ENCODE peak calls at places on chromosomes 11 and 22, in nine cellular contexts. U is activated T-cell treated with anti-CD3 and anti-CD28 coated beads, Interleukin-2, amount 50 U/mL, for 4 hours; N is MM.1S; I is non-pigmented ciliary epithelial cell; Y is AG04449; Z is RWPE1; O is activated naive CD8-positive, alpha-beta T cell treated with anti-CD3 and anti-CD28 coated beads, Interleukin-2, amount 50 U/mL, for 24 hours; B is H4; D is T-helper 2 cell. H is an unnamed sample.

GRCh38 chr11:11782532-11783110 is 59.2 kb upstream of the USP47 start:
- DNase-seq in U (no peak), N (no peak), I (no peak), Y (no peak), Z (no peak), O (no peak), B (no peak), D (no peak), H (no peak)

GRCh38 chr11:69475866-69476714 is 5.4 kb upstream of the LINC01488 start:
- DNase-seq in U (no peak), N (no peak), I (no peak), Y (no peak), Z (no peak), O (no peak), B (no peak), D (no peak), H (no peak)

GRCh38 chr11:86477495-86478155 is 102.9 kb downstream of the CCDC81 start:
- DNase-seq in U (no peak), N (no peak), I (no peak), Y (no peak), Z (no peak), O (no peak), B (peak), D (no peak), H (no peak)

GRCh38 chr11:57290288-57290687 is 34.5 kb downstream of the TNKS1BP1 start:
- DNase-seq in U (no peak), N (no peak), I (peak), Y (no peak), Z (no peak), O (no peak), B (no peak), D (no peak), H (no peak)

GRCh38 chr11:34446389-34446788 is 7.7 kb downstream of the CAT start:
- DNase-seq in U (no peak), N (no peak), I (no peak), Y (no peak), Z (no peak), O (no peak), B (no peak), D (no peak), H (no peak)

GRCh38 chr22:50600541-50600940 is at the start of gene MAPK8IP2:
- DNase-seq in U (no peak), N (no peak), I (no peak), Y (no peak), Z (no peak), O (no peak), B (no peak), D (no peak), H (no peak)

GRCh38 chr11:2580061-2580421 is 119.8 kb downstream of the KCNQ1OT1 start:
- DNase-seq in U (peak), N (no peak), I (no peak), Y (no peak), Z (no peak), O (no peak), B (no peak), D (no peak), H (no peak)

GRCh38 chr22:22799561-22799960 is 88.1 kb upstream of the IGLL5 start:
- DNase-seq in U (no peak), N (no peak), I (no peak), Y (no peak), Z (no peak), O (no peak), B (no peak), D (no peak), H (no peak)

GRCh38 chr11:118912742-118913410 is 12.8 kb downstream of the BCL9L start:
- DNase-seq in U (no peak), N (no peak), I (no peak), Y (no peak), Z (no peak), O (peak), B (no peak), D (no peak), H (no peak)

GRCh38 chr11:4185561-4185960 is 91.0 kb downstream of the RRM1 start:
- DNase-seq in U (no peak), N (no peak), I (no peak), Y (no peak), Z (no peak), O (no peak), B (no peak), D (no peak), H (no peak)

GRCh38 chr11:76566811-76567210 is 103.7 kb downstream of the LRRC32 start:
- DNase-seq in U (no peak), N (peak), I (no peak), Y (no peak), Z (no peak), O (no peak), B (no peak), D (no peak), H (no peak)

GRCh38 chr11:84543367-84544159 is 1083.6 kb downstream of the DLG2 start:
- DNase-seq in U (no peak), N (no peak), I (no peak), Y (no peak), Z (no peak), O (no peak), B (no peak), D (no peak), H (no peak)

GRCh38 chr22:25563757-25564319 is 637 bp upstream of the GRK3 start:
- DNase-seq in U (peak), N (no peak), I (no peak), Y (no peak), Z (no peak), O (peak), B (no peak), D (no peak), H (no peak)

GRCh38 chr11:101807521-101807920 is 107.3 kb upstream of the CEP126 start:
- DNase-seq in U (no peak), N (no peak), I (no peak), Y (no peak), Z (no peak), O (no peak), B (no peak), D (no peak), H (no peak)

GRCh38 chr11:133978816-133979215 is 22.0 kb upstream of the IGSF9B start:
- DNase-seq in U (no peak), N (no peak), I (no peak), Y (no peak), Z (no peak), O (no peak), B (peak), D (no peak), H (no peak)

GRCh38 chr11:122038543-122038942 is 77.5 kb downstream of the BLID start:
- DNase-seq in U (no peak), N (no peak), I (peak), Y (peak), Z (peak), O (no peak), B (peak), D (no peak), H (peak)

GRCh38 chr11:20013346-20014066 is 146.8 kb downstream of the DBX1 start:
- DNase-seq in U (no peak), N (no peak), I (no peak), Y (no peak), Z (no peak), O (no peak), B (no peak), D (no peak), H (no peak)

GRCh38 chr22:49638788-49639187 is 188.9 kb downstream of the BRD1 start:
- DNase-seq in U (no peak), N (no peak), I (no peak), Y (no peak), Z (peak), O (no peak), B (no peak), D (no peak), H (no peak)

GRCh38 chr11:44590769-44591168 is 25.3 kb downstream of the CD82 start:
- DNase-seq in U (no peak), N (no peak), I (no peak), Y (no peak), Z (no peak), O (no peak), B (no peak), D (no peak), H (no peak)

GRCh38 chr22:19619144-19620009 is 94.9 kb upstream of the SEPTIN5 start:
- DNase-seq in U (no peak), N (peak), I (no peak), Y (no peak), Z (no peak), O (no peak), B (no peak), D (no peak), H (no peak)

GRCh38 chr11:122285021-122285420 is 169.0 kb upstream of the BLID start:
- DNase-seq in U (no peak), N (no peak), I (no peak), Y (no peak), Z (no peak), O (no peak), B (no peak), D (no peak), H (no peak)

GRCh38 chr11:28518825-28519224 is 410.6 kb downstream of the METTL15 start:
- DNase-seq in U (no peak), N (no peak), I (no peak), Y (no peak), Z (no peak), O (no peak), B (no peak), D (no peak), H (no peak)

GRCh38 chr11:65478411-65479183 is 20.2 kb upstream of the MALAT1 start:
- DNase-seq in U (no peak), N (no peak), I (no peak), Y (no peak), Z (no peak), O (no peak), B (no peak), D (no peak), H (no peak)

GRCh38 chr11:120432056-120433018 is 79.2 kb upstream of the GRIK4 start:
- DNase-seq in U (no peak), N (no peak), I (peak), Y (peak), Z (peak), O (peak), B (peak), D (no peak), H (peak)

GRCh38 chr11:111310088-111310487 is 11.7 kb downstream of the POU2AF3 start:
- DNase-seq in U (no peak), N (no peak), I (no peak), Y (no peak), Z (no peak), O (no peak), B (no peak), D (no peak), H (no peak)

GRCh38 chr11:82907376-82907775 is 5.8 kb downstream of the DDIAS start:
- DNase-seq in U (no peak), N (no peak), I (no peak), Y (no peak), Z (no peak), O (no peak), B (no peak), D (no peak), H (no peak)

GRCh38 chr11:46048198-46048597 is 73.1 kb downstream of the PHF21A start:
- DNase-seq in U (no peak), N (no peak), I (no peak), Y (no peak), Z (no peak), O (no peak), B (no peak), D (no peak), H (no peak)

GRCh38 chr11:116500833-116501622 is 271.8 kb downstream of the BUD13 start:
- DNase-seq in U (no peak), N (no peak), I (no peak), Y (no peak), Z (no peak), O (no peak), B (no peak), D (no peak), H (no peak)

GRCh38 chr11:8910662-8911039 is 338 bp upstream of the AKIP1 start:
- DNase-seq in U (no peak), N (no peak), I (no peak), Y (no peak), Z (no peak), O (no peak), B (no peak), D (no peak), H (no peak)

H was measured in BJ.